ENCODE peak calls at places on chromosomes 2 and 18, in six cellular contexts. One of them, this sample, is unnamed. For H3K27me3 and H3K4me1, the result is how much of the 10 kb centered on the place peaks cover.

GRCh38 chr2:120606931-120607330 is 128.7 kb upstream of the GLI2 start:
- DNase-seq in GM23248: peak
- DNase-seq in aorta: peak
- DNase-seq in cardiac muscle cell: no peak
- DNase-seq in left ventricle myocardium inferior: peak
- DNase-seq in uterus: no peak
- DNase-seq in this sample: no peak

GRCh38 chr2:207150294-207150693 is 15.5 kb downstream of the KLF7 start:
- DNase-seq in GM23248: no peak
- DNase-seq in aorta: no peak
- DNase-seq in cardiac muscle cell: no peak
- DNase-seq in left ventricle myocardium inferior: no peak
- DNase-seq in uterus: no peak
- DNase-seq in this sample: no peak

GRCh38 chr18:48794251-48794970 is 156.4 kb downstream of the SMAD7 start:
- DNase-seq in GM23248: no peak
- DNase-seq in aorta: peak
- DNase-seq in cardiac muscle cell: no peak
- DNase-seq in left ventricle myocardium inferior: peak
- DNase-seq in uterus: peak
- DNase-seq in this sample: no peak

GRCh38 chr2:143480586-143481230 is 351.5 kb downstream of the ARHGAP15 start:
- DNase-seq in GM23248: peak
- DNase-seq in aorta: no peak
- DNase-seq in cardiac muscle cell: peak
- DNase-seq in left ventricle myocardium inferior: no peak
- DNase-seq in uterus: no peak
- DNase-seq in this sample: no peak

GRCh38 chr2:203650860-203651613 is 55.4 kb upstream of the CD28 start:
- DNase-seq in GM23248: peak
- DNase-seq in aorta: no peak
- DNase-seq in cardiac muscle cell: peak
- DNase-seq in left ventricle myocardium inferior: no peak
- DNase-seq in uterus: no peak
- DNase-seq in this sample: no peak

GRCh38 chr2:234290671-234291070 is 206.2 kb downstream of the ARL4C start:
- DNase-seq in GM23248: no peak
- DNase-seq in aorta: no peak
- DNase-seq in cardiac muscle cell: no peak
- DNase-seq in left ventricle myocardium inferior: no peak
- DNase-seq in uterus: no peak
- DNase-seq in this sample: no peak

GRCh38 chr18:48488388-48488850 is 50.4 kb upstream of the CTIF start:
- DNase-seq in GM23248: peak
- DNase-seq in aorta: peak
- DNase-seq in cardiac muscle cell: peak
- DNase-seq in left ventricle myocardium inferior: peak
- DNase-seq in uterus: peak
- DNase-seq in this sample: peak

GRCh38 chr2:127569274-127570065 is 34.0 kb downstream of the MYO7B start:
- DNase-seq in GM23248: peak
- DNase-seq in aorta: peak
- DNase-seq in cardiac muscle cell: peak
- DNase-seq in left ventricle myocardium inferior: no peak
- DNase-seq in uterus: no peak
- DNase-seq in this sample: no peak

GRCh38 chr18:26511339-26512071 is 36.8 kb downstream of the KCTD1 start:
- DNase-seq in GM23248: no peak
- DNase-seq in aorta: no peak
- DNase-seq in cardiac muscle cell: no peak
- DNase-seq in left ventricle myocardium inferior: no peak
- DNase-seq in uterus: no peak
- DNase-seq in this sample: no peak

GRCh38 chr2:159119652-159120257 is 151.3 kb downstream of the TANC1 start:
- DNase-seq in GM23248: peak
- DNase-seq in aorta: no peak
- DNase-seq in cardiac muscle cell: no peak
- DNase-seq in left ventricle myocardium inferior: peak
- DNase-seq in uterus: no peak
- DNase-seq in this sample: peak

GRCh38 chr2:64157792-64158191 is 13.6 kb upstream of the PELI1 start:
- DNase-seq in GM23248: peak
- DNase-seq in aorta: no peak
- DNase-seq in cardiac muscle cell: peak
- DNase-seq in left ventricle myocardium inferior: no peak
- DNase-seq in uterus: no peak
- DNase-seq in this sample: no peak

GRCh38 chr2:138534791-138535190 is 33.2 kb downstream of the SPOPL start:
- DNase-seq in GM23248: no peak
- DNase-seq in aorta: no peak
- DNase-seq in cardiac muscle cell: no peak
- DNase-seq in left ventricle myocardium inferior: no peak
- DNase-seq in uterus: no peak
- DNase-seq in this sample: no peak

GRCh38 chr2:67650292-67651133 is 253.4 kb downstream of the ETAA1 start:
- DNase-seq in GM23248: peak
- DNase-seq in aorta: peak
- DNase-seq in cardiac muscle cell: peak
- DNase-seq in left ventricle myocardium inferior: peak
- DNase-seq in uterus: peak
- DNase-seq in this sample: peak

GRCh38 chr2:150472122-150472899 is 15.2 kb downstream of the RND3 start:
- DNase-seq in GM23248: peak
- DNase-seq in aorta: no peak
- DNase-seq in cardiac muscle cell: peak
- DNase-seq in left ventricle myocardium inferior: peak
- DNase-seq in uterus: peak
- DNase-seq in this sample: peak

GRCh38 chr2:23586691-23587090 is 201.7 kb downstream of the KLHL29 start:
- DNase-seq in GM23248: no peak
- DNase-seq in aorta: peak
- DNase-seq in cardiac muscle cell: no peak
- DNase-seq in left ventricle myocardium inferior: no peak
- DNase-seq in uterus: no peak
- DNase-seq in this sample: no peak

GRCh38 chr2:10326707-10327594 is 24.2 kb downstream of the HPCAL1 start:
- DNase-seq in GM23248: no peak
- DNase-seq in aorta: peak
- DNase-seq in cardiac muscle cell: no peak
- DNase-seq in left ventricle myocardium inferior: peak
- DNase-seq in uterus: no peak
- DNase-seq in this sample: peak

GRCh38 chr2:204973546-204974071 is 428.3 kb downstream of the PARD3B start:
- DNase-seq in GM23248: no peak
- DNase-seq in aorta: no peak
- DNase-seq in cardiac muscle cell: no peak
- DNase-seq in left ventricle myocardium inferior: no peak
- DNase-seq in uterus: no peak
- DNase-seq in this sample: no peak

GRCh38 chr18:25669741-25670140 is 317.8 kb upstream of the ZNF521 start:
- DNase-seq in GM23248: peak
- DNase-seq in aorta: no peak
- DNase-seq in cardiac muscle cell: no peak
- DNase-seq in left ventricle myocardium inferior: no peak
- DNase-seq in uterus: no peak
- DNase-seq in this sample: no peak

GRCh38 chr18:12293831-12294230 is 14.2 kb upstream of the TUBB6 start:
- DNase-seq in GM23248: no peak
- DNase-seq in aorta: no peak
- DNase-seq in cardiac muscle cell: no peak
- DNase-seq in left ventricle myocardium inferior: no peak
- DNase-seq in uterus: no peak
- DNase-seq in this sample: no peak

GRCh38 chr2:207224814-207225482 is 59.2 kb upstream of the KLF7 start:
- DNase-seq in GM23248: no peak
- DNase-seq in aorta: no peak
- DNase-seq in cardiac muscle cell: no peak
- DNase-seq in left ventricle myocardium inferior: no peak
- DNase-seq in uterus: no peak
- DNase-seq in this sample: no peak

GRCh38 chr2:231383701-231384435 is 11.6 kb upstream of the B3GNT7 start:
- DNase-seq in GM23248: no peak
- DNase-seq in aorta: no peak
- DNase-seq in cardiac muscle cell: no peak
- DNase-seq in left ventricle myocardium inferior: no peak
- DNase-seq in uterus: no peak
- DNase-seq in this sample: no peak

GRCh38 chr2:60808330-60808801 is 52.3 kb downstream of the PAPOLG start:
- DNase-seq in GM23248: no peak
- DNase-seq in aorta: peak
- DNase-seq in cardiac muscle cell: no peak
- DNase-seq in left ventricle myocardium inferior: no peak
- DNase-seq in uterus: no peak
- DNase-seq in this sample: no peak

GRCh38 chr2:100955226-100955625 is 46.9 kb upstream of the RPL31 start:
- DNase-seq in GM23248: no peak
- DNase-seq in aorta: peak
- DNase-seq in cardiac muscle cell: no peak
- DNase-seq in left ventricle myocardium inferior: no peak
- DNase-seq in uterus: no peak
- DNase-seq in this sample: no peak

GRCh38 chr18:58150772-58151171 is 106.7 kb downstream of the NEDD4L start:
- DNase-seq in GM23248: no peak
- DNase-seq in aorta: no peak
- DNase-seq in cardiac muscle cell: no peak
- DNase-seq in left ventricle myocardium inferior: no peak
- DNase-seq in uterus: no peak
- DNase-seq in this sample: no peak

GRCh38 chr2:157751462-157752058 is 122.9 kb upstream of the ACVR1C start:
- DNase-seq in GM23248: peak
- DNase-seq in aorta: no peak
- DNase-seq in cardiac muscle cell: peak
- DNase-seq in left ventricle myocardium inferior: no peak
- DNase-seq in uterus: no peak
- DNase-seq in this sample: no peak

GRCh38 chr2:172442072-172442895 is 14.9 kb downstream of the ITGA6 start:
- DNase-seq in GM23248: peak
- DNase-seq in aorta: no peak
- DNase-seq in cardiac muscle cell: peak
- DNase-seq in left ventricle myocardium inferior: no peak
- DNase-seq in uterus: no peak
- DNase-seq in this sample: no peak

GRCh38 chr2:1969701-1970015 is 225.3 kb upstream of the PXDN start:
- DNase-seq in GM23248: no peak
- DNase-seq in aorta: no peak
- DNase-seq in cardiac muscle cell: no peak
- DNase-seq in left ventricle myocardium inferior: no peak
- DNase-seq in uterus: no peak
- DNase-seq in this sample: no peak

GRCh38 chr2:155722290-155722689 is 610.2 kb downstream of the NR4A2 start:
- DNase-seq in GM23248: no peak
- DNase-seq in aorta: no peak
- DNase-seq in cardiac muscle cell: no peak
- DNase-seq in left ventricle myocardium inferior: no peak
- DNase-seq in uterus: no peak
- DNase-seq in this sample: no peak

GRCh38 chr18:67302043-67302442 is 214.5 kb downstream of the DSEL start:
- DNase-seq in GM23248: peak
- DNase-seq in aorta: no peak
- DNase-seq in cardiac muscle cell: peak
- DNase-seq in left ventricle myocardium inferior: no peak
- DNase-seq in uterus: no peak
- DNase-seq in this sample: no peak

GRCh38 chr2:201909961-201910361 is 103.6 kb downstream of the CDK15 start:
- DNase-seq in GM23248: peak
- DNase-seq in aorta: no peak
- DNase-seq in cardiac muscle cell: peak
- DNase-seq in left ventricle myocardium inferior: no peak
- DNase-seq in uterus: no peak
- DNase-seq in this sample: no peak
- H3K4me3 ChIP-seq in GM23248: peak
- H3K4me3 ChIP-seq in aorta: no peak
- H3K4me3 ChIP-seq in cardiac muscle cell: no peak
- H3K4me3 ChIP-seq in left ventricle myocardium inferior: peak
- H3K4me3 ChIP-seq in uterus: no peak
- H3K4me3 ChIP-seq in this sample: no peak

DNA sequence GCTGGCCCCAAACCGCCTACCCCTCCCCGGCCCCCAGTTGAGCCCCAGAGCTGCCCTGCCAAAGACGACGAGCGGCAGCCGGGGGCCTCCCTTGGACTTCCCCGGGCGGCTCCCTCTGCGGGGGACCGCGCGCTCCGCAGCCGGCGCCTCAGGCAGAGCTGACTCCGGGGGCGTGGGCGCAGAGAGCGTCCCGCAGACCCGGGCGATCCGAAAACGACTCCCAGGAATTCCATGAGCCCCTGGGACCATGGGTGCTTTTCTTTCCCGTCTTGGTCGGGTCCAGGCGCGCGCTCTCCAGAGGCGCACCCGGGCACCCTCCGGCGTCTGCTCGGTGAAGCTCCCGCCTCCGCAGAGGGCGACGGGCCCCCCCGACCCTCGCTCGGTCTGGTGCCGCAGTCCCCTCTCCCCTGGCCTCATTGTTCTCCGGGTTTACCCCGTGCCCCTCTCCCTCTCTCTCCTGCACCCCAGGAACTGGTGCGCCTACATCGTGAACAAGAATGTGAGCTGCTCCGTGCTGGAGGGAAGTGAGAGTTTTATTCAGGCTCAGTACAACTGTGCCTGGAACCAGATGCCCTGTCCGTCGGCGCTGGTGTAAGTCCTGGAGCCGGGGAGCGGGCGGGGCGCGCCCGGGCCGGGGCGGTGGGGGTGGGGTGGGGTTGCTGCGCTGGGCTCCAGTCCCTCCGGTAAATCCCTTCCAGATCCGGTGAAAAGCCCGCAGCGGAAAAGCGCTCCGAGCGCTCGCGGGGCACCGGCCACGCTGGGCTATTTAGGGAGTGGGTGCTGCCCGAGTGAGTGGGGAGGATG is 737 bp downstream of the EMILIN2 start:
- DNase-seq in GM23248: peak
- DNase-seq in aorta: peak
- DNase-seq in cardiac muscle cell: peak
- DNase-seq in left ventricle myocardium inferior: peak
- DNase-seq in uterus: peak
- DNase-seq in this sample: no peak
- H3K27me3 ChIP-seq in GM23248: under half
- H3K27me3 ChIP-seq in aorta: under half
- H3K27me3 ChIP-seq in cardiac muscle cell: under half
- H3K27me3 ChIP-seq in left ventricle myocardium inferior: half or more
- H3K27me3 ChIP-seq in uterus: under half
- H3K27me3 ChIP-seq in this sample: under half

GRCh38 chr2:85763831-85764230 is 10.0 kb downstream of the ATOH8 start:
- DNase-seq in GM23248: no peak
- DNase-seq in aorta: no peak
- DNase-seq in cardiac muscle cell: no peak
- DNase-seq in left ventricle myocardium inferior: no peak
- DNase-seq in uterus: no peak
- DNase-seq in this sample: no peak
- H3K4me1 ChIP-seq in GM23248: under half
- H3K4me1 ChIP-seq in aorta: under half
- H3K4me1 ChIP-seq in cardiac muscle cell: under half
- H3K4me1 ChIP-seq in left ventricle myocardium inferior: half or more
- H3K4me1 ChIP-seq in uterus: under half
- H3K4me1 ChIP-seq in this sample: half or more

DNA sequence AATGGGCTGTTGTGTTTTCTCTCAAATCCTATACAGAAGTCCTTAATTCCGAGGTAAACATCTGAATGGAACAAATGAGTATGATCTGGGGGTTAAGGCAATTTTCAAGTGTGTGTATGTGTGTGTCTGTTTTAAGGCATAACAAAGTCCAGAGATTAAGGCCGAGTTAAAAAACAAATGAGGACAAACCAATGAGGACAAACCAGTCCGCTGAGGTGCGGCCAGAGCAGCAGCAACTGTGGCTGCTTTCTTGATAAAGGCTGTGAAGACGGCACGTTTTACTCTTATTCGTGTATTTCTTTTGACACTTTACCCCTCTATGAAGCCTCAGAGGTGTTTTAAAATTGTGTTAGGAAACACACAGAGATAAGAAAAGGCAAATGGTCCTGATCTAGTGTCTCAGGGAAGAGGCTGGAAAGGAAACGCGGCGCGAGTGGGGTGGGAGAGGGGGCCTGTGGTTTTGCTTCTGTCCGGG is 495 bp upstream of the GULP1 start:
- DNase-seq in GM23248: peak
- DNase-seq in aorta: no peak
- DNase-seq in cardiac muscle cell: peak
- DNase-seq in left ventricle myocardium inferior: peak
- DNase-seq in uterus: no peak
- DNase-seq in this sample: no peak
- H3K4me3 ChIP-seq in GM23248: peak
- H3K4me3 ChIP-seq in aorta: peak
- H3K4me3 ChIP-seq in cardiac muscle cell: peak
- H3K4me3 ChIP-seq in left ventricle myocardium inferior: peak
- H3K4me3 ChIP-seq in uterus: peak
- H3K4me3 ChIP-seq in this sample: peak

This sample was measured in heart right ventricle.